ENCODE peak calls at places on chromosomes 11 and 22, in five cellular contexts. D is pancreas, O is neuronal stem cell, L is heart right ventricle, Z is gastrocnemius medialis. Y is an unnamed sample.

GRCh38 chr11:94418123-94418770 is 17.0 kb upstream of the GPR83 start:
- DNase-seq in D (no peak), O (no peak), L (no peak), Z (no peak), Y (no peak)

GRCh38 chr11:102267602-102268001 is 49.7 kb upstream of the BIRC3 start:
- DNase-seq in O (no peak), L (no peak), D (no peak), Z (no peak), Y (no peak)

GRCh38 chr22:20128902-20129746 is 2.5 kb upstream of the ZDHHC8 start:
- DNase-seq in L (no peak), O (no peak), Z (peak; percentile 45), D (no peak), Y (peak; percentile 37)

GRCh38 chr22:39248254-39248653 is 3.5 kb upstream of the PDGFB start:
- DNase-seq in D (no peak), Z (no peak), O (no peak), L (no peak), Y (no peak)

GRCh38 chr22:49619301-49619700 is 208.4 kb downstream of the BRD1 start:
- DNase-seq in D (peak; percentile 25), Z (no peak), O (no peak), L (peak; percentile 8), Y (no peak)

GRCh38 chr22:32444068-32444467 is 20.2 kb downstream of the BPIFC start:
- DNase-seq in O (peak; percentile 8), Z (no peak), L (no peak), D (no peak), Y (no peak)

GRCh38 chr11:1138053-1138452 is 19.7 kb upstream of the MUC5AC start:
- DNase-seq in Z (no peak), D (no peak), O (no peak), L (no peak), Y (no peak)

GRCh38 chr11:31397239-31397834 is 27.7 kb downstream of the DNAJC24 start:
- DNase-seq in O (no peak), Z (no peak), L (no peak), D (no peak), Y (no peak)

GRCh38 chr11:33656768-33657167 is 43.9 kb downstream of the C11orf91 start:
- DNase-seq in O (no peak), L (no peak), Z (no peak), D (no peak), Y (no peak)

GRCh38 chr11:78921517-78921916 is 346.9 kb upstream of the NARS2 start:
- DNase-seq in Z (no peak), L (no peak), O (no peak), D (no peak), Y (no peak)

GRCh38 chr11:84465040-84465439 is 1162.1 kb downstream of the DLG2 start:
- DNase-seq in Z (no peak), D (no peak), O (no peak), L (no peak), Y (no peak)

GRCh38 chr11:129077191-129077590 is 114.9 kb downstream of the ARHGAP32 start:
- DNase-seq in L (no peak), D (no peak), O (no peak), Z (no peak), Y (no peak)

GRCh38 chr11:75429902-75430691 is 2.9 kb downstream of the KLHL35 start:
- DNase-seq in L (peak; percentile 69), Z (peak; percentile 36), O (no peak), D (peak; percentile 90), Y (peak; percentile 76)

GRCh38 chr11:30454108-30454507 is 131.2 kb downstream of the ARL14EP start:
- DNase-seq in L (no peak), D (no peak), O (no peak), Z (no peak), Y (no peak)

GRCh38 chr22:42915980-42916765 is 59.1 kb upstream of the ARFGAP3 start:
- DNase-seq in L (no peak), Z (no peak), O (no peak), D (no peak), Y (peak; percentile 59)

GRCh38 chr22:39630721-39631120 is 60.2 kb downstream of the CACNA1I start:
- DNase-seq in Z (no peak), L (no peak), D (no peak), O (no peak), Y (no peak)

GRCh38 chr11:21364866-21365624 is 695.7 kb downstream of the NELL1 start:
- DNase-seq in L (no peak), D (no peak), O (no peak), Z (no peak), Y (no peak)

GRCh38 chr22:39528681-39529486 is 3.7 kb downstream of the RPS19BP1 start:
- DNase-seq in Z (peak; percentile 86), L (peak; percentile 90), D (peak; percentile 97), O (peak; percentile 83), Y (peak; percentile 95)

GRCh38 chr11:12165237-12165875 is 55.0 kb downstream of the MICAL2 start:
- DNase-seq in D (no peak), Z (no peak), O (no peak), L (no peak), Y (no peak)

GRCh38 chr11:69089258-69089657 is 40.5 kb downstream of the TPCN2 start:
- DNase-seq in O (no peak), L (peak; percentile 54), Z (peak; percentile 59), D (peak; percentile 89), Y (peak; percentile 63)

GRCh38 chr11:118909619-118910308 is 16.0 kb downstream of the BCL9L start:
- DNase-seq in O (no peak), Z (no peak), D (peak; percentile 79), L (no peak), Y (no peak)

GRCh38 chr11:118908264-118908663 is 17.5 kb downstream of the BCL9L start:
- DNase-seq in Z (no peak), D (no peak), O (no peak), L (no peak), Y (no peak)

GRCh38 chr11:118908931-118909618 is 16.7 kb downstream of the BCL9L start:
- DNase-seq in D (peak; percentile 79), L (peak; percentile 83), Z (peak; percentile 93), O (no peak), Y (peak; percentile 72)

GRCh38 chr11:118907051-118907748 is 18.5 kb downstream of the BCL9L start:
- DNase-seq in O (no peak), L (peak; percentile 81), Z (peak; percentile 87), D (peak; percentile 93), Y (peak; percentile 92)

GRCh38 chr11:118907749-118908106 is 18.0 kb downstream of the BCL9L start:
- DNase-seq in O (no peak), L (no peak), Z (no peak), D (peak; percentile 57), Y (no peak)
- H3K4me3 ChIP-seq in O (no peak overlapping the region), L (no peak overlapping the region), Z (no peak overlapping the region), D (no peak overlapping the region), Y (no peak overlapping the region)

DNA sequence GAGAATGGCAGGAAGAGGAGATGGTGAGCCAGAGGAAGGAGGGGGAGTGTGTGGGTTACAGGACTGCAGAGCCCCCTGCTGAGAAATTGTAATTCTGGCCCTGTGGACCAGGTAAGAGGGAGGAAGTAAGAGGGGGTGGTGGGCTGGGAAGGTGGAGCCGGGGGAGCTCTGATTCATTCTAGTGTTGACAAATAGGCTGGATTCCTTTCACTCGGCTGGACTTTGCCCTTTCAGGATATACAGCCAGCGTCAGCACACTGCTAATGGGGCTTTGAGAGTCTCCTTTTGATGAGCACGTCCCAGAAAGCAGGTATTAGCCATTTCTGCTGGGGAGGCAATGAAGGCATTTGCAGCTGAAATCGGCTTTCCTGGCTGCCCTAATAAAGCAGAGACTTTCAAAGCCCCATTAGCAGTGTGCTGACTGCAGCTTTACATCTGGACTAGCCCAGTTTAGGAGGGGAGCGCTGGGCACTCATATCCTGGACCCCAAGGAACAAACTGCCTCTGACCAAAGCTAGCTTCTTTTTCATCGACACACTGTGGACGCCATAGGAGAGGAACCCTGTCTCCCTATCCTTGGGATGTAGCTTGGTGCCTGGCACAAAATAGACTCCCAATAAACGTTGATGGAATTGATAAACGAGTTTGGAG is 44.8 kb upstream of the CADM1 start:
- DNase-seq in Z (no peak), L (no peak), O (no peak), D (no peak), Y (peak; percentile 46)
- H3K4me3 ChIP-seq in Z (no peak overlapping the region), L (no peak overlapping the region), O (no peak overlapping the region), D (no peak overlapping the region), Y (no peak overlapping the region)

GRCh38 chr11:120137611-120138521 is at the start of gene TRIM29:
- DNase-seq in D (no peak), L (no peak), O (no peak), Z (no peak), Y (peak; percentile 37)
- H3K4me3 ChIP-seq in D (no peak within 1 kb of the TSS), L (no peak within 1 kb of the TSS), O (no peak within 1 kb of the TSS), Z (no peak within 1 kb of the TSS), Y (no peak within 1 kb of the TSS)

GRCh38 chr11:70826950-70827349 is 425.4 kb downstream of the SHANK2 start:
- DNase-seq in L (no peak), D (no peak), O (no peak), Z (no peak), Y (no peak)

GRCh38 chr11:70828498-70829159 is 423.7 kb downstream of the SHANK2 start:
- DNase-seq in Z (no peak), D (no peak), O (no peak), L (no peak), Y (no peak)

GRCh38 chr11:70825893-70826540 is 426.4 kb downstream of the SHANK2 start:
- DNase-seq in D (no peak), L (no peak), O (peak; percentile 26), Z (no peak), Y (no peak)

GRCh38 chr11:70824590-70825300 is 426.4 kb downstream of the CTTN start:
- DNase-seq in L (no peak), O (no peak), Z (no peak), D (no peak), Y (no peak)

DNA sequence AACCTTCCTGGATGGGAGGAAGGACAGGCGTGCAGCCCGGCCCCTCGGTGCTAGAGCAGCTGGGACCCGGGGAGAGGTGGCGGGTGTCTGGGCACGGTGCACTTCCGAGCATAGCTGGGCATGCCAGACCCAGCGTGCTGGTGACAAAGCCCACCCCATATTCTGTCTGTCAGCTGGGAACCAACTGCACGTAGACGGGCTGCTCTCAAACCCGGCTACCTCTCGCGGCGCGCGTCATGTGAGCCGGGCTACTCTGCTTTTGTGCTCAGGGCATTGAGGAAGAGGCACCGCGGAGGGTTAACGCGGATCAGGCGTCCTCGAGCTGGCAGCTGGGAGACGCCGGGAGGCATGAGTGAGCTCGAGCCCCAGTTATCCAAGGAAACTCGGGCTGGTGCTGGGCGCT is 425.8 kb downstream of the SHANK2 start:
- DNase-seq in D (peak; percentile 75), Z (no peak), L (no peak), O (peak; percentile 57), Y (no peak)
- H3K4me3 ChIP-seq in D (no peak overlapping the region), Z (peak overlapping the region; percentile 19), L (no peak overlapping the region), O (peak overlapping the region; percentile 31), Y (no peak overlapping the region)

GRCh38 chr11:104736503-104736902 is 161.8 kb downstream of the CASP12 start:
- DNase-seq in L (no peak), D (no peak), Z (no peak), O (no peak), Y (no peak)
- H3K4me3 ChIP-seq in L (no peak overlapping the region), D (no peak overlapping the region), Z (no peak overlapping the region), O (no peak overlapping the region), Y (no peak overlapping the region)

Y was measured in stomach.